ENCODE peak calls at places on chromosomes 13 and 19, in seven cellular contexts. T is neuronal stem cell, M is IMR-90, E is H1, N is trophoblast cell, F is H9, G is mesendoderm. L is an unnamed sample.

GRCh38 chr13:83048419-83048818 is 833.9 kb downstream of the SLITRK1 start:
- DNase-seq in M (peak), T (no peak), N (no peak), G (no peak), E (no peak), F (no peak), L (no peak)

GRCh38 chr13:33284016-33284415 is 1.5 kb downstream of the STARD13 start:
- DNase-seq in M (peak), G (no peak), T (no peak), N (peak), F (no peak), E (no peak), L (no peak)

GRCh38 chr19:21317821-21318220 is 11.4 kb downstream of the ZNF708 start:
- DNase-seq in N (no peak), E (no peak), M (no peak), F (no peak), G (peak), T (no peak), L (no peak)

GRCh38 chr19:48480476-48481190 is 11.5 kb downstream of the CYTH2 start:
- DNase-seq in N (no peak), F (no peak), E (no peak), G (no peak), M (no peak), T (no peak), L (no peak)

GRCh38 chr13:90414691-90415596 is 932.5 kb upstream of the MIR17HG start:
- DNase-seq in N (no peak), M (peak), E (no peak), F (no peak), G (peak), T (no peak), L (peak)

GRCh38 chr13:83752141-83752540 is 130.1 kb downstream of the SLITRK1 start:
- DNase-seq in F (no peak), M (peak), N (no peak), G (peak), T (no peak), E (no peak), L (peak)

GRCh38 chr13:112931028-112931934 is 37.7 kb upstream of the MCF2L start:
- DNase-seq in M (peak), G (peak), F (peak), E (peak), N (peak), T (no peak), L (peak)

GRCh38 chr13:100098445-100099116 is 9.7 kb downstream of the PCCA start:
- DNase-seq in E (no peak), G (peak), T (no peak), M (no peak), F (no peak), N (no peak), L (no peak)

GRCh38 chr13:50711449-50711848 is 132.0 kb downstream of the DLEU7 start:
- DNase-seq in N (no peak), G (no peak), E (no peak), M (no peak), T (no peak), F (no peak), L (no peak)

GRCh38 chr13:29956771-29957170 is 106.4 kb upstream of the UBL3 start:
- DNase-seq in E (no peak), M (no peak), N (no peak), G (no peak), T (no peak), F (no peak), L (no peak)

GRCh38 chr13:66513728-66514127 is 716.4 kb downstream of the PCDH9 start:
- DNase-seq in M (peak), F (no peak), N (no peak), G (no peak), E (no peak), T (no peak), L (peak)

GRCh38 chr13:111210945-111211469 is 95.9 kb downstream of the ARHGEF7 start:
- DNase-seq in T (no peak), F (no peak), M (no peak), E (no peak), N (no peak), G (peak), L (peak)

GRCh38 chr19:46466536-46467199 is 4.7 kb downstream of the PNMA8A start:
- DNase-seq in F (no peak), N (no peak), G (no peak), M (peak), T (no peak), E (no peak), L (peak)

GRCh38 chr19:12778020-12778904 is 2.9 kb upstream of the HOOK2 start:
- DNase-seq in N (no peak), E (no peak), F (peak), T (no peak), M (peak), G (peak), L (peak)

GRCh38 chr13:30408319-30409101 is 13.8 kb upstream of the UBE2L5 start:
- DNase-seq in G (peak), N (peak), E (peak), T (peak), M (peak), F (peak), L (peak)

GRCh38 chr19:10361569-10362011 is 18.8 kb downstream of the TYK2 start:
- DNase-seq in E (no peak), F (no peak), N (no peak), T (no peak), M (no peak), G (no peak), L (no peak)

GRCh38 chr13:35475960-35476943 is at the start of gene MAB21L1:
- DNase-seq in N (peak), G (peak), M (peak), F (no peak), T (peak), E (no peak), L (peak)

GRCh38 chr13:45243072-45243471 is 42.2 kb upstream of the KCTD4 start:
- DNase-seq in G (no peak), F (no peak), T (no peak), E (no peak), M (no peak), N (no peak), L (no peak)

GRCh38 chr13:106649495-106649894 is 81.6 kb upstream of the ARGLU1 start:
- DNase-seq in G (no peak), N (no peak), M (peak), T (no peak), E (no peak), F (no peak), L (no peak)

GRCh38 chr13:41137951-41138350 is 5.3 kb upstream of the KBTBD6 start:
- DNase-seq in M (peak), N (peak), E (no peak), F (no peak), G (no peak), T (no peak), L (peak)

GRCh38 chr13:41812237-41812636 is 148.7 kb downstream of the VWA8 start:
- DNase-seq in M (no peak), N (no peak), G (no peak), E (no peak), F (no peak), T (no peak), L (no peak)

GRCh38 chr19:5470264-5470671 is 15.1 kb downstream of the ZNRF4 start:
- DNase-seq in E (no peak), N (no peak), G (no peak), T (no peak), M (no peak), F (no peak), L (no peak)

DNA sequence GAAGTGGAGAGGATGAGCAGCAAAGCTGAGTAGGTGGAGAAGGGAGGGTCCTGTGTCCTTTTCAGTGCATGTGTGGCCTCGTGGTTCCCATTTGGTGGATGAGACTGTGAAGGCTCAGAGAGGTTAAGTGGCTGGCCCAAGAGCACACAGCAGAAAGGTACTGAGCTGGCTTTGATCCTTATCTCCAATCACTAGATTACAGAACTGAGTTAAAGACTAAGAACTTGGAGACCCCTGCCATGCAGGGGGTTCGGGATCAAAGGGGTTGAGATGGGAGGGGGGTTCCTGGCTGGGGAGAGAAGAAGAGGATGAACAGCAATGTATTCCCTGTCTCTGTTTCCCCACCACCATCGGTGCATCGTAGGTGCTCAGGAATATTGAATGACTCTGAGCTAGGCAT is 11.8 kb downstream of the CELF5 start:
- DNase-seq in N (no peak), G (no peak), E (no peak), F (no peak), T (no peak), M (no peak), L (no peak)
- H3K18ac ChIP-seq in N (no peak), G (no peak), E (no peak), F (no peak), T (no peak), M (no peak), L (no peak)

DNA sequence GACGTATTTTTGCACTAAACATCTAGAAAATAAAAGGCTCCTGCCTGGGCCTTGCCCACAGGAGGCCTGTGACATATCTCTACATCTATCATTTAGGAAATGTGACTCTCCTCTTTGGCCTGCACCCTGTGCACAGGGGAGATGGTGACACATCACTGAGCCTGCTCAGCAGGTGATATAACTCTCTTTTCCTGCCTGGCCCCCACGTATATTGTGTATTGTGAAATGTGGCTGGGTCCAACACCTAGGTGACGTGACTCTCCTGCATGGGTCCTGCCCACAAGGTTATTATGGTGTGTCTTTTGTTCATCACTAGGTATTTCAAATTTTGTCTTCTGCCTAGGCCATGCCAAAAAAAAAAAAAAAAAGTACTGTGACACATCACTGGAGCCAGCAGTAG is 61.4 kb upstream of the ZNF724 start:
- DNase-seq in N (peak), T (no peak), M (no peak), F (no peak), E (no peak), G (no peak), L (no peak)
- H3K18ac ChIP-seq in N (no peak), T (no peak), M (no peak), F (no peak), E (no peak), G (no peak), L (no peak)

DNA sequence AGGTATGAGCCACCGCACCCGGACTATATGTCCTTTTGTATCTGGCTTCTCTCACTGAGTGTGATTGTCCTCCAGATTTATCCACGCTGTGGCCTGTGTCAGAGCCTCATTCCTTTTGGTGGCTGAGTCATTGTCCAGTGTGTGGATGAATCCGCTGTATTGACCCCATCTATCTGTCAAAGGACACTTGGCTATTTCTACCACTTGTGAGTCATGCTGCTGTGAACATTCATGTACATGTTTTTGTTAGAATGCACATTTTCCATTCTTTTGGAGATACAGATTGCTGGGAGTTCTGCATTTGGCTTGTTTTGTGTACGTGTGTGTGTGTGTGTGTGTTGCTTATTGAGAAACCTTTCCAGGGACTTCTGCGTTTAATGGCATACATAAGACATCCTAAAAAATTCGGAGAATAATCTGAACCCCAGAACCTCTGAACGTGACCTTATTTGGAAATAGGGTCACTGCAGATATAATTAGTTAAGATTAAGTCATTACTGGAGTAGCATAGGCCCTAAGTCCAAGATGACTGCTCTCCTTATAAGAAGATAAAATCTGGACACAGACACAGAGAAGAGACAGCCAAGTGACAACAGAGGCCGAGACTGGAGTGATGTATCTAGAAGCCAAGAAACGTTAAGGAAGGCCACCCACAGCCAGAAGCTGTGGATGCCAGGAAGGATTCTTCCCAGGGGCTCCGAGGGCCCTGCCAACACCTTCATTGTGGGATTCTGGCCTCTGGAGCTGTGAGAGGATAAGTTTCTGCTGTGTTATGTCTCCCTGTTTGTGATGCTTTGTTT is 4.9 kb upstream of the GIPC3 start:
- DNase-seq in T (no peak), N (peak), F (no peak), M (peak), G (no peak), E (no peak), L (peak)
- H3K18ac ChIP-seq in T (no peak), N (no peak), F (no peak), M (peak), G (no peak), E (no peak), L (peak)

GRCh38 chr19:52651956-52652355 is 13.8 kb upstream of the ZNF83 start:
- DNase-seq in E (no peak), G (no peak), M (no peak), F (no peak), T (no peak), N (peak), L (no peak)
- H3K18ac ChIP-seq in E (no peak), G (no peak), M (no peak), F (no peak), T (no peak), N (no peak), L (no peak)

GRCh38 chr19:8567522-8568172 is 9.6 kb downstream of the MYO1F start:
- DNase-seq in T (no peak), G (no peak), N (no peak), E (no peak), F (no peak), M (no peak), L (no peak)
- H3K18ac ChIP-seq in T (no peak), G (no peak), N (no peak), E (no peak), F (no peak), M (no peak), L (peak)

DNA sequence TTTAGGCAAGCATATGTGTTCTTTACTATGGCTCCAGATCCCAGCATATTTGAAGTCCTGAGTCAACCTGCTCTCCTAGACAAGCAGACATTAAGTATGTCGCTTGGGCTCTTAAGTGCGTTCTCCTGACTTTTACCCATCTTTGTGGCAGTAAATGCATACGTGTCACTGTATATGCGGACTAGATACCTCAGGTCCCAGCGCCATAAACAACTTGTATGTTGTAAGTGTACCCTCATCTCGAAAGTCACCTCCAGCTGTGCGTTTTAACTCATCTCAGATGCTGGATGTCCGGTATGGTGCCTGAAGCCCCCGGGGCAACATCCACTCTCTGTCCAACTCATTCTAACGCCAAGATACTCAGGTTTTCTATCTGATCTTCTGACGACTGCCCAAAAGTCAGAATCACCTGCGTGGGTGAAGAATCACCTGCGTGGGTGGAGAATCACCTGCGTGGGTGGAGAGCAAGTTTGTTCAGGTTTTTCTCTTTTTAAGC is 1.7 kb downstream of the PTOV1 start:
- DNase-seq in G (no peak), N (peak), F (no peak), M (peak), E (no peak), T (no peak), L (no peak)
- H3K18ac ChIP-seq in G (no peak), N (no peak), F (no peak), M (no peak), E (no peak), T (no peak), L (no peak)

DNA sequence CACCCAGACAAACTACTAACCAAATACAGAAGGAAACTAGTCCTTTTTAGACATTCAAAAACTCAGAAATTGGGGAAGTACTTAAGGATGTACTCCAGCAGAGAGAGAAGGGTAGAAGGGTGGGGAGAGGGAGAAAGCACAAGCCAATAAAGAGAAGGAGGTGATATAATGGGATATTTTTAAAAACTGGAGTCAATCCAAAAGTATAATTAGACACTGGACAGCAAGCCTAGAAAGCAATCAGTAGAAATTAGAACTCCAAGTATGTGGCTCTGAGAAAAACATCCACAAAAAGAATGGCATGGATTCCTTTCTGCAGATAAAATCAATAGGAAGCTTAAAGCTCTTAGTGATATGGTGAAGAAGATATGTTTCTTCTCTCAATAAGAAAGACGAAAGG is 55.8 kb downstream of the PEPD start:
- DNase-seq in M (no peak), T (no peak), E (no peak), N (no peak), G (no peak), F (no peak), L (no peak)
- H3K18ac ChIP-seq in M (no peak), T (no peak), E (no peak), N (no peak), G (no peak), F (no peak), L (no peak)

GRCh38 chr19:15284091-15284490 is 48.2 kb downstream of the BRD4 start:
- DNase-seq in M (no peak), E (no peak), G (no peak), F (no peak), N (no peak), T (no peak), L (no peak)
- H3K18ac ChIP-seq in M (no peak), E (no peak), G (no peak), F (no peak), N (no peak), T (no peak), L (no peak)

GRCh38 chr13:42894765-42895181 is 97.3 kb downstream of the EPSTI1 start:
- DNase-seq in T (no peak), G (no peak), M (peak), N (no peak), F (no peak), E (no peak), L (no peak)
- H3K18ac ChIP-seq in T (no peak), G (no peak), M (no peak), N (no peak), F (no peak), E (no peak), L (no peak)

L was measured in mesenchymal stem cell.